ENCODE peak calls at places on chromosomes 16 and 17, in five cellular contexts. One of them, this sample, is unnamed.

GRCh38 chr17:45837603-45838002 is 7.1 kb upstream of the SPPL2C start:
- DNase-seq in neural progenitor cell: no peak
- DNase-seq in BE2C: no peak
- DNase-seq in Peyer's patch: no peak
- DNase-seq in body of pancreas: no peak
- DNase-seq in this sample: no peak

GRCh38 chr17:1275962-1276736 is 3.3 kb upstream of the TRARG1 start:
- DNase-seq in Peyer's patch: peak; percentile 76
- DNase-seq in neural progenitor cell: peak; percentile 89
- DNase-seq in BE2C: peak; percentile 64
- DNase-seq in body of pancreas: peak; percentile 55
- DNase-seq in this sample: peak; percentile 75

GRCh38 chr16:16133943-16134604 is 89.2 kb downstream of the ABCC6 start:
- DNase-seq in neural progenitor cell: no peak
- DNase-seq in body of pancreas: no peak
- DNase-seq in Peyer's patch: no peak
- DNase-seq in BE2C: no peak
- DNase-seq in this sample: no peak

GRCh38 chr17:17107281-17107680 is 65.0 kb downstream of the MPRIP start:
- DNase-seq in body of pancreas: no peak
- DNase-seq in Peyer's patch: no peak
- DNase-seq in BE2C: no peak
- DNase-seq in neural progenitor cell: no peak
- DNase-seq in this sample: no peak

GRCh38 chr17:45440161-45440859 is 7.6 kb upstream of the ARHGAP27 start:
- DNase-seq in Peyer's patch: no peak
- DNase-seq in neural progenitor cell: no peak
- DNase-seq in body of pancreas: peak; percentile 32
- DNase-seq in BE2C: no peak
- DNase-seq in this sample: no peak

GRCh38 chr16:70738083-70738977 is 52.5 kb upstream of the MTSS2 start:
- DNase-seq in BE2C: peak; percentile 86
- DNase-seq in neural progenitor cell: peak; percentile 61
- DNase-seq in body of pancreas: peak; percentile 49
- DNase-seq in Peyer's patch: no peak
- DNase-seq in this sample: no peak

GRCh38 chr17:79657861-79658810 is 47.3 kb upstream of the RBFOX3 start:
- DNase-seq in body of pancreas: no peak
- DNase-seq in neural progenitor cell: no peak
- DNase-seq in BE2C: no peak
- DNase-seq in Peyer's patch: no peak
- DNase-seq in this sample: no peak

GRCh38 chr16:12543700-12544476 is 259.8 kb downstream of the CPPED1 start:
- DNase-seq in neural progenitor cell: no peak
- DNase-seq in BE2C: no peak
- DNase-seq in body of pancreas: no peak
- DNase-seq in Peyer's patch: no peak
- DNase-seq in this sample: no peak

GRCh38 chr17:3298260-3298659 is at the start of gene OR3A1:
- DNase-seq in BE2C: no peak
- DNase-seq in body of pancreas: no peak
- DNase-seq in neural progenitor cell: no peak
- DNase-seq in Peyer's patch: no peak
- DNase-seq in this sample: no peak

GRCh38 chr17:4587195-4587594 is 2.9 kb downstream of the SMTNL2 start:
- DNase-seq in neural progenitor cell: peak; percentile 1
- DNase-seq in Peyer's patch: no peak
- DNase-seq in body of pancreas: no peak
- DNase-seq in BE2C: no peak
- DNase-seq in this sample: no peak

GRCh38 chr17:72928454-72929136 is 163.9 kb downstream of the SLC39A11 start:
- DNase-seq in body of pancreas: no peak
- DNase-seq in Peyer's patch: no peak
- DNase-seq in BE2C: no peak
- DNase-seq in neural progenitor cell: no peak
- DNase-seq in this sample: no peak

GRCh38 chr17:41868568-41868967 is 3.3 kb upstream of the KLHL11 start:
- DNase-seq in BE2C: no peak
- DNase-seq in body of pancreas: no peak
- DNase-seq in neural progenitor cell: no peak
- DNase-seq in Peyer's patch: no peak
- DNase-seq in this sample: no peak

GRCh38 chr17:10652984-10653680 is 4.0 kb downstream of the MYH3 start:
- DNase-seq in body of pancreas: peak; percentile 16
- DNase-seq in Peyer's patch: no peak
- DNase-seq in neural progenitor cell: no peak
- DNase-seq in BE2C: no peak
- DNase-seq in this sample: peak; percentile 57

GRCh38 chr17:58176200-58176599 is 9.4 kb downstream of the OR4D2 start:
- DNase-seq in body of pancreas: no peak
- DNase-seq in Peyer's patch: no peak
- DNase-seq in neural progenitor cell: peak; percentile 34
- DNase-seq in BE2C: no peak
- DNase-seq in this sample: no peak

GRCh38 chr17:35684046-35684802 is 47.2 kb upstream of the RASL10B start:
- DNase-seq in body of pancreas: no peak
- DNase-seq in neural progenitor cell: peak; percentile 52
- DNase-seq in Peyer's patch: no peak
- DNase-seq in BE2C: no peak
- DNase-seq in this sample: peak; percentile 1

GRCh38 chr16:72989203-72989991 is 58.5 kb downstream of the ZFHX3 start:
- DNase-seq in BE2C: no peak
- DNase-seq in Peyer's patch: no peak
- DNase-seq in neural progenitor cell: no peak
- DNase-seq in body of pancreas: peak; percentile 53
- DNase-seq in this sample: peak; percentile 58

GRCh38 chr17:45973099-45973838 is 25.8 kb upstream of the STH start:
- DNase-seq in BE2C: no peak
- DNase-seq in neural progenitor cell: no peak
- DNase-seq in body of pancreas: peak; percentile 40
- DNase-seq in Peyer's patch: no peak
- DNase-seq in this sample: no peak

GRCh38 chr17:10172241-10172741 is 26.1 kb downstream of the GAS7 start:
- DNase-seq in body of pancreas: peak; percentile 43
- DNase-seq in BE2C: no peak
- DNase-seq in Peyer's patch: no peak
- DNase-seq in neural progenitor cell: no peak
- DNase-seq in this sample: no peak

GRCh38 chr16:58814348-58814801 is 80.3 kb upstream of the GOT2 start:
- DNase-seq in BE2C: peak; percentile 55
- DNase-seq in neural progenitor cell: peak; percentile 74
- DNase-seq in body of pancreas: peak; percentile 34
- DNase-seq in Peyer's patch: no peak
- DNase-seq in this sample: peak; percentile 56

GRCh38 chr16:66035096-66035495 is 331.4 kb upstream of the CDH5 start:
- DNase-seq in BE2C: no peak
- DNase-seq in Peyer's patch: no peak
- DNase-seq in body of pancreas: no peak
- DNase-seq in neural progenitor cell: no peak
- DNase-seq in this sample: no peak

GRCh38 chr16:77998350-77999023 is 23.9 kb upstream of the CLEC3A start:
- DNase-seq in BE2C: no peak
- DNase-seq in body of pancreas: no peak
- DNase-seq in Peyer's patch: no peak
- DNase-seq in neural progenitor cell: no peak
- DNase-seq in this sample: no peak

GRCh38 chr16:86826931-86827330 is 248.6 kb downstream of the FOXL1 start:
- DNase-seq in neural progenitor cell: peak; percentile 91
- DNase-seq in body of pancreas: no peak
- DNase-seq in BE2C: no peak
- DNase-seq in Peyer's patch: no peak
- DNase-seq in this sample: no peak

GRCh38 chr17:38912221-38912813 is 13.1 kb upstream of the LASP1NB start:
- DNase-seq in BE2C: peak; percentile 91
- DNase-seq in body of pancreas: peak; percentile 91
- DNase-seq in neural progenitor cell: no peak
- DNase-seq in Peyer's patch: no peak
- DNase-seq in this sample: no peak

GRCh38 chr16:84460406-84461028 is 43.9 kb downstream of the MEAK7 start:
- DNase-seq in body of pancreas: no peak
- DNase-seq in Peyer's patch: no peak
- DNase-seq in BE2C: no peak
- DNase-seq in neural progenitor cell: no peak
- DNase-seq in this sample: no peak

GRCh38 chr16:72427786-72428480 is 256.0 kb upstream of the PMFBP1 start:
- DNase-seq in Peyer's patch: no peak
- DNase-seq in body of pancreas: no peak
- DNase-seq in neural progenitor cell: no peak
- DNase-seq in BE2C: no peak
- DNase-seq in this sample: no peak

GRCh38 chr17:27420211-27420950 is 35.9 kb upstream of the KSR1 start:
- DNase-seq in neural progenitor cell: no peak
- DNase-seq in body of pancreas: no peak
- DNase-seq in Peyer's patch: no peak
- DNase-seq in BE2C: no peak
- DNase-seq in this sample: no peak

GRCh38 chr17:57603978-57604377 is 141.1 kb downstream of the CCDC182 start:
- DNase-seq in Peyer's patch: peak; percentile 83
- DNase-seq in body of pancreas: peak; percentile 67
- DNase-seq in BE2C: no peak
- DNase-seq in neural progenitor cell: no peak
- DNase-seq in this sample: no peak

GRCh38 chr17:28492352-28493310 is 13.5 kb upstream of the FOXN1 start:
- DNase-seq in Peyer's patch: no peak
- DNase-seq in neural progenitor cell: no peak
- DNase-seq in body of pancreas: no peak
- DNase-seq in BE2C: no peak
- DNase-seq in this sample: no peak

GRCh38 chr17:60597297-60597696 is 2.7 kb upstream of the PPM1D start:
- DNase-seq in neural progenitor cell: no peak
- DNase-seq in body of pancreas: no peak
- DNase-seq in BE2C: no peak
- DNase-seq in Peyer's patch: no peak
- DNase-seq in this sample: no peak

GRCh38 chr16:66274335-66275110 is 92.0 kb upstream of the CDH5 start:
- DNase-seq in BE2C: no peak
- DNase-seq in neural progenitor cell: no peak
- DNase-seq in body of pancreas: no peak
- DNase-seq in Peyer's patch: no peak
- DNase-seq in this sample: peak; percentile 72

GRCh38 chr17:42843358-42843934 is 934 bp upstream of the AOC2 start:
- DNase-seq in Peyer's patch: no peak
- DNase-seq in BE2C: peak; percentile 45
- DNase-seq in body of pancreas: peak; percentile 64
- DNase-seq in neural progenitor cell: peak; percentile 72
- DNase-seq in this sample: peak; percentile 45

GRCh38 chr17:82231312-82231561 is 2.4 kb downstream of the SLC16A3 start:
- DNase-seq in body of pancreas: no peak
- DNase-seq in BE2C: no peak
- DNase-seq in neural progenitor cell: no peak
- DNase-seq in Peyer's patch: no peak
- DNase-seq in this sample: no peak
- H3K4me1 ChIP-seq in body of pancreas: peaks cover 36% of the 10 kb centered on the region
- H3K4me1 ChIP-seq in BE2C: peaks cover 13% of the 10 kb centered on the region
- H3K4me1 ChIP-seq in neural progenitor cell: peaks cover 30% of the 10 kb centered on the region
- H3K4me1 ChIP-seq in Peyer's patch: peaks cover 18% of the 10 kb centered on the region
- H3K4me1 ChIP-seq in this sample: peaks cover 27% of the 10 kb centered on the region

GRCh38 chr17:63117431-63117830 is 151.4 kb downstream of the TANC2 start:
- DNase-seq in body of pancreas: no peak
- DNase-seq in BE2C: no peak
- DNase-seq in Peyer's patch: no peak
- DNase-seq in neural progenitor cell: no peak
- DNase-seq in this sample: no peak

GRCh38 chr17:63113167-63113566 is 147.1 kb downstream of the TANC2 start:
- DNase-seq in BE2C: no peak
- DNase-seq in neural progenitor cell: peak; percentile 31
- DNase-seq in Peyer's patch: no peak
- DNase-seq in body of pancreas: no peak
- DNase-seq in this sample: peak; percentile 31

GRCh38 chr17:63120406-63120805 is 154.4 kb downstream of the TANC2 start:
- DNase-seq in body of pancreas: no peak
- DNase-seq in BE2C: no peak
- DNase-seq in Peyer's patch: no peak
- DNase-seq in neural progenitor cell: no peak
- DNase-seq in this sample: peak; percentile 20

GRCh38 chr17:63116967-63117366 is 150.9 kb downstream of the TANC2 start:
- DNase-seq in Peyer's patch: no peak
- DNase-seq in neural progenitor cell: peak; percentile 64
- DNase-seq in BE2C: peak; percentile 58
- DNase-seq in body of pancreas: peak; percentile 68
- DNase-seq in this sample: peak; percentile 4

GRCh38 chr17:63116228-63116627 is 150.2 kb downstream of the TANC2 start:
- DNase-seq in body of pancreas: no peak
- DNase-seq in BE2C: peak; percentile 16
- DNase-seq in Peyer's patch: no peak
- DNase-seq in neural progenitor cell: peak; percentile 59
- DNase-seq in this sample: peak; percentile 19
- TF ChIP-seq CTCF in body of pancreas: no peak
- TF ChIP-seq CTCF in BE2C: peak; percentile 63
- TF ChIP-seq CTCF in Peyer's patch: no peak
- TF ChIP-seq CTCF in neural progenitor cell: peak; percentile 59
- TF ChIP-seq CTCF in this sample: peak; percentile 32

GRCh38 chr16:56633535-56633934 is 1.1 kb downstream of the MT1M start:
- DNase-seq in Peyer's patch: no peak
- DNase-seq in body of pancreas: no peak
- DNase-seq in neural progenitor cell: no peak
- DNase-seq in BE2C: no peak
- DNase-seq in this sample: no peak

GRCh38 chr16:56632160-56632847 is at the start of gene MT1M:
- DNase-seq in neural progenitor cell: peak; percentile 66
- DNase-seq in body of pancreas: peak; percentile 79
- DNase-seq in Peyer's patch: no peak
- DNase-seq in BE2C: no peak
- DNase-seq in this sample: no peak

GRCh38 chr16:56631832-56632159 is 663 bp upstream of the MT1M start:
- DNase-seq in Peyer's patch: no peak
- DNase-seq in neural progenitor cell: no peak
- DNase-seq in BE2C: no peak
- DNase-seq in body of pancreas: no peak
- DNase-seq in this sample: no peak

GRCh38 chr16:56631197-56631596 is 1.3 kb upstream of the MT1M start:
- DNase-seq in Peyer's patch: no peak
- DNase-seq in body of pancreas: no peak
- DNase-seq in BE2C: no peak
- DNase-seq in neural progenitor cell: no peak
- DNase-seq in this sample: no peak

GRCh38 chr16:56632848-56633365 is 448 bp downstream of the MT1M start:
- DNase-seq in neural progenitor cell: no peak
- DNase-seq in Peyer's patch: no peak
- DNase-seq in BE2C: no peak
- DNase-seq in body of pancreas: no peak
- DNase-seq in this sample: no peak
- H3K4me3 ChIP-seq in neural progenitor cell: peak overlapping the region; percentile 47
- H3K4me3 ChIP-seq in Peyer's patch: peak overlapping the region; percentile 29
- H3K4me3 ChIP-seq in BE2C: no peak overlapping the region
- H3K4me3 ChIP-seq in body of pancreas: peak overlapping the region; percentile 23
- H3K4me3 ChIP-seq in this sample: peak overlapping the region; percentile 23

DNA sequence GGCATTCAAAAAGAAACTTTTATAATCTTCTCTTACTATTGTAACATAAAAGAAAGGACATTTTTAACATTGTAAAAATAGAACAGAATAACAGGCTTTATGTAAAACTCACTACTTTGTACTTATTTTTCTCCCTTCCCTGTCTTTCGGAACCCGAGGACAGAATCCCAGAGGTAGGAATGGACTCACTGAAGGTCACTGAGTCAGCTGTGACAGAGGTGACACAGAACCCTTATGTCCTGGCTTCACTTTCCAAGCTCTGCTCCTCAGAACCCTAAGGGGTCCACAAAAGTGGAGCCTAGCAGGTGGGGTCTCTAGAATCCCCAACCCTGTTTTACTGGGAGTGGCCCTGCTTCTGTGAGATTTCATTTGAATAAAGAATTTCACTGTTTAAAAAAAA is 3.7 kb downstream of the KCTD13 start:
- DNase-seq in neural progenitor cell: no peak
- DNase-seq in BE2C: no peak
- DNase-seq in body of pancreas: no peak
- DNase-seq in Peyer's patch: no peak
- DNase-seq in this sample: no peak
- H3K4me1 ChIP-seq in neural progenitor cell: peaks cover 11% of the 10 kb centered on the region
- H3K4me1 ChIP-seq in BE2C: no peaks in the 10 kb centered on the region
- H3K4me1 ChIP-seq in body of pancreas: peaks cover 23% of the 10 kb centered on the region
- H3K4me1 ChIP-seq in Peyer's patch: peaks cover 11% of the 10 kb centered on the region
- H3K4me1 ChIP-seq in this sample: peaks cover 15% of the 10 kb centered on the region